ENCODE peak calls at places on chromosomes 11 and 22, in five cellular contexts. One of them, this sample, is unnamed.

GRCh38 chr11:123357990-123358827 is 71.9 kb upstream of the GRAMD1B start:
- DNase-seq in EL: peak
- DNase-seq in left ventricle myocardium superior: peak
- DNase-seq in fibroblast of mammary gland: peak
- DNase-seq in HTR-8/SVneo: peak
- DNase-seq in this sample: peak

GRCh38 chr22:46150615-46151423 is 493 bp downstream of the PPARA start:
- DNase-seq in EL: no peak
- DNase-seq in left ventricle myocardium superior: peak
- DNase-seq in fibroblast of mammary gland: no peak
- DNase-seq in HTR-8/SVneo: peak
- DNase-seq in this sample: no peak

GRCh38 chr22:27507066-27507715 is 294.4 kb downstream of the MN1 start:
- DNase-seq in EL: peak
- DNase-seq in left ventricle myocardium superior: no peak
- DNase-seq in fibroblast of mammary gland: no peak
- DNase-seq in HTR-8/SVneo: no peak
- DNase-seq in this sample: no peak

GRCh38 chr11:69814411-69814810 is 4.8 kb downstream of the FGF3 start:
- DNase-seq in EL: no peak
- DNase-seq in left ventricle myocardium superior: no peak
- DNase-seq in fibroblast of mammary gland: no peak
- DNase-seq in HTR-8/SVneo: no peak
- DNase-seq in this sample: no peak

GRCh38 chr11:96167787-96168186 is 175.2 kb downstream of the MAML2 start:
- DNase-seq in EL: no peak
- DNase-seq in left ventricle myocardium superior: no peak
- DNase-seq in fibroblast of mammary gland: no peak
- DNase-seq in HTR-8/SVneo: no peak
- DNase-seq in this sample: no peak

GRCh38 chr22:18987765-18988164 is 51.7 kb upstream of the PRODH start:
- DNase-seq in EL: no peak
- DNase-seq in left ventricle myocardium superior: no peak
- DNase-seq in fibroblast of mammary gland: peak
- DNase-seq in HTR-8/SVneo: no peak
- DNase-seq in this sample: peak

GRCh38 chr22:42648368-42649260 is 578 bp downstream of the CYB5R3 start:
- DNase-seq in EL: peak
- DNase-seq in left ventricle myocardium superior: peak
- DNase-seq in fibroblast of mammary gland: peak
- DNase-seq in HTR-8/SVneo: no peak
- DNase-seq in this sample: peak

GRCh38 chr22:19713228-19713627 is 1.1 kb upstream of the SEPTIN5 start:
- DNase-seq in EL: no peak
- DNase-seq in left ventricle myocardium superior: no peak
- DNase-seq in fibroblast of mammary gland: no peak
- DNase-seq in HTR-8/SVneo: no peak
- DNase-seq in this sample: no peak

GRCh38 chr11:64644348-64645242 is 53.6 kb downstream of the SLC22A12 start:
- DNase-seq in EL: peak
- DNase-seq in left ventricle myocardium superior: no peak
- DNase-seq in fibroblast of mammary gland: no peak
- DNase-seq in HTR-8/SVneo: no peak
- DNase-seq in this sample: no peak

GRCh38 chr11:104609297-104609696 is 289.0 kb downstream of the CASP12 start:
- DNase-seq in EL: peak
- DNase-seq in left ventricle myocardium superior: no peak
- DNase-seq in fibroblast of mammary gland: peak
- DNase-seq in HTR-8/SVneo: peak
- DNase-seq in this sample: peak

GRCh38 chr22:42939451-42939881 is 75.5 kb downstream of the PACSIN2 start:
- DNase-seq in EL: no peak
- DNase-seq in left ventricle myocardium superior: no peak
- DNase-seq in fibroblast of mammary gland: no peak
- DNase-seq in HTR-8/SVneo: no peak
- DNase-seq in this sample: peak

GRCh38 chr11:19660076-19660475 is 52.6 kb upstream of the NAV2 start:
- DNase-seq in EL: peak
- DNase-seq in left ventricle myocardium superior: no peak
- DNase-seq in fibroblast of mammary gland: peak
- DNase-seq in HTR-8/SVneo: peak
- DNase-seq in this sample: peak

GRCh38 chr11:16605971-16606783 is 132.3 kb upstream of the C11orf58 start:
- DNase-seq in EL: peak
- DNase-seq in left ventricle myocardium superior: peak
- DNase-seq in fibroblast of mammary gland: peak
- DNase-seq in HTR-8/SVneo: peak
- DNase-seq in this sample: peak

GRCh38 chr11:120236169-120237107 is 3.5 kb upstream of the POU2F3 start:
- DNase-seq in EL: peak
- DNase-seq in left ventricle myocardium superior: no peak
- DNase-seq in fibroblast of mammary gland: peak
- DNase-seq in HTR-8/SVneo: no peak
- DNase-seq in this sample: peak

GRCh38 chr22:32852346-32853251 is 51.1 kb downstream of the TIMP3 start:
- DNase-seq in EL: no peak
- DNase-seq in left ventricle myocardium superior: peak
- DNase-seq in fibroblast of mammary gland: peak
- DNase-seq in HTR-8/SVneo: no peak
- DNase-seq in this sample: no peak

GRCh38 chr11:122656073-122656630 is 630 bp downstream of the UBASH3B start:
- DNase-seq in EL: peak
- DNase-seq in left ventricle myocardium superior: peak
- DNase-seq in fibroblast of mammary gland: peak
- DNase-seq in HTR-8/SVneo: peak
- DNase-seq in this sample: peak

GRCh38 chr22:46003271-46004091 is 26.5 kb upstream of the WNT7B start:
- DNase-seq in EL: peak
- DNase-seq in left ventricle myocardium superior: peak
- DNase-seq in fibroblast of mammary gland: peak
- DNase-seq in HTR-8/SVneo: no peak
- DNase-seq in this sample: no peak